ENCODE peak calls at places on chromosomes 5 and 9, in nine cellular contexts. O is epithelial cell of proximal tubule, E is fibroblast of mammary gland, Z is cardiac fibroblast, A is astrocyte of the cerebellum, I is astrocyte of the spinal cord, N is thoracic aorta, L is tibial artery, B is fibroblast of the aortic adventitia. J is an unnamed sample.

GRCh38 chr5:139574641-139575312 is 13.6 kb downstream of the UBE2D2 start:
- DNase-seq in N (no peak), O (no peak), B (peak; percentile 58), I (peak; percentile 48), E (peak; percentile 59), A (peak; percentile 35), Z (peak; percentile 59), L (no peak), J (no peak)

GRCh38 chr5:89703799-89704198 is 705.8 kb downstream of the CETN3 start:
- DNase-seq in B (no peak), I (peak; percentile 31), E (no peak), Z (no peak), A (peak; percentile 44), O (peak; percentile 15), L (no peak), N (no peak), J (no peak)

GRCh38 chr9:136403915-136404800 is 4.2 kb upstream of the SNAPC4 start:
- DNase-seq in B (no peak), O (no peak), I (no peak), L (no peak), N (no peak), Z (no peak), E (no peak), A (no peak), J (no peak)

GRCh38 chr9:38737246-38737645 is 17.3 kb upstream of the FAM240B start:
- DNase-seq in O (no peak), N (no peak), E (no peak), A (no peak), L (no peak), I (no peak), Z (no peak), B (no peak), J (no peak)

GRCh38 chr5:97455996-97456395 is 272.9 kb upstream of the RIOK2 start:
- DNase-seq in E (peak; percentile 4), B (no peak), A (no peak), Z (no peak), N (no peak), L (no peak), O (no peak), I (no peak), J (no peak)

GRCh38 chr5:132268698-132269551 is 11.4 kb downstream of the PDLIM4 start:
- DNase-seq in O (no peak), B (peak; percentile 60), A (no peak), E (peak; percentile 78), N (no peak), L (no peak), Z (peak; percentile 27), I (peak; percentile 68), J (no peak)

GRCh38 chr5:178581621-178582020 is 8.6 kb downstream of the COL23A1 start:
- DNase-seq in A (no peak), Z (no peak), L (no peak), O (no peak), E (no peak), N (no peak), B (no peak), I (no peak), J (no peak)

GRCh38 chr5:56648460-56649034 is 166.8 kb upstream of the MAP3K1 start:
- DNase-seq in A (no peak), B (no peak), L (no peak), Z (peak; percentile 13), I (no peak), E (no peak), O (no peak), N (no peak), J (no peak)

GRCh38 chr5:17878541-17878940 is 244.3 kb downstream of the TAF11L14 start:
- DNase-seq in Z (peak; percentile 4), E (no peak), I (peak; percentile 29), B (no peak), O (no peak), L (no peak), N (no peak), A (no peak), J (no peak)

GRCh38 chr9:81470864-81471263 is 218.5 kb downstream of the TLE1 start:
- DNase-seq in I (no peak), B (peak; percentile 20), E (no peak), O (no peak), N (no peak), Z (no peak), A (no peak), L (no peak), J (no peak)

GRCh38 chr5:1069720-1070088 is 42.2 kb downstream of the SLC12A7 start:
- DNase-seq in Z (no peak), N (no peak), E (no peak), I (no peak), L (no peak), O (no peak), A (no peak), B (no peak), J (no peak)

GRCh38 chr9:133347515-133347984 is 381 bp downstream of the MED22 start:
- DNase-seq in N (no peak), O (no peak), A (no peak), E (no peak), Z (peak; percentile 33), I (peak; percentile 28), L (no peak), B (peak; percentile 25), J (no peak)

GRCh38 chr9:108620767-108621166 is 235.0 kb downstream of the ACTL7B start:
- DNase-seq in A (no peak), O (no peak), N (no peak), E (peak; percentile 25), Z (peak; percentile 38), L (no peak), I (peak; percentile 41), B (peak; percentile 55), J (no peak)

GRCh38 chr9:75121914-75122558 is 33.7 kb downstream of the OSTF1 start:
- DNase-seq in B (no peak), E (no peak), I (no peak), O (no peak), A (no peak), L (no peak), N (no peak), Z (no peak), J (no peak)

GRCh38 chr9:109315889-109316640 is 4.8 kb downstream of the EPB41L4B start:
- DNase-seq in Z (peak; percentile 73), E (peak; percentile 75), O (peak; percentile 25), A (peak; percentile 87), I (peak; percentile 89), L (peak; percentile 83), B (peak; percentile 80), N (peak; percentile 54), J (peak; percentile 61)

GRCh38 chr9:94156549-94157407 is 72.5 kb downstream of the PTPDC1 start:
- DNase-seq in E (peak; percentile 81), B (peak; percentile 78), L (peak; percentile 80), N (peak; percentile 52), Z (peak; percentile 94), A (peak; percentile 71), I (peak; percentile 88), O (no peak), J (no peak)

GRCh38 chr9:117733465-117733864 is 29.3 kb downstream of the TLR4 start:
- DNase-seq in Z (no peak), A (no peak), E (no peak), L (no peak), B (no peak), N (no peak), O (no peak), I (no peak), J (no peak)

GRCh38 chr5:111563041-111563822 is 50.9 kb upstream of the STARD4 start:
- DNase-seq in E (peak; percentile 81), N (no peak), Z (peak; percentile 84), B (peak; percentile 74), O (peak; percentile 97), L (no peak), A (peak; percentile 78), I (peak; percentile 79), J (peak; percentile 94)

GRCh38 chr5:165286692-165287091 is 1781.3 kb downstream of the MAT2B start:
- DNase-seq in N (no peak), Z (no peak), L (no peak), A (no peak), I (no peak), O (no peak), E (no peak), B (no peak), J (no peak)

GRCh38 chr9:100472725-100473261 is at the start of gene TMEFF1:
- DNase-seq in I (peak; percentile 6), L (no peak), N (no peak), Z (no peak), O (no peak), B (no peak), A (no peak), E (no peak), J (no peak)

DNA sequence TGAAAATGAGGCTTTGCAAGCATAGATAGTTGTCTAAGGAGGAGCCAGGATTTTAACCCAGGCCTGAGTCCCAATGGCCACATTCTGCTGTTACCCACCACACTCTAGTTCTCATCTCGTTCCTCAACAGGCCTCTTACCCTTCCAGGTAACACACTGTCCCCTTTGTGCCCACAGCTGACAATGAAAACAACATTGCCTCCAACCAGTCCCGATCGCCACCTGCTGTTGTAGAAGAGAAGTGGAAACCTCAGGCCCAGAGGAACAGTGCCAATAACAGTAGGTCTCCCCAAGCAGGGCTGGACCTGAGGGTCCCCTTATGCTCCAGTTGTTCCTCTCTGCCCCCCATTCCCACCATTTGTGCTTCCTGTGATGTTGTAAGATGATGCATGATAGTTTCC is 30.4 kb downstream of the AMBP start:
- DNase-seq in L (peak; percentile 49), N (no peak), B (peak; percentile 10), A (no peak), E (no peak), O (no peak), Z (peak; percentile 14), I (no peak), J (no peak)
- TF ChIP-seq CTCF in L (no peak), N (peak; percentile 24), B (peak; percentile 37), A (peak; percentile 45), E (peak; percentile 22), O (peak; percentile 56), Z (peak; percentile 42), I (peak; percentile 49), J (peak; percentile 38)

GRCh38 chr9:129497064-129497836 is 123.7 kb downstream of the C9orf50 start:
- DNase-seq in Z (peak; percentile 39), A (no peak), I (no peak), N (no peak), E (no peak), B (no peak), O (no peak), L (peak; percentile 80), J (no peak)
- H3K4me3 ChIP-seq in Z (peak overlapping the region; percentile 57), A (peak overlapping the region; percentile 43), I (peak overlapping the region; percentile 53), N (peak overlapping the region; percentile 76), E (peak overlapping the region; percentile 66), B (peak overlapping the region; percentile 83), O (peak overlapping the region; percentile 69), L (peak overlapping the region; percentile 62), J (peak overlapping the region; percentile 73)

GRCh38 chr5:52356311-52356918 is 431.3 kb upstream of the ITGA1 start:
- DNase-seq in Z (peak; percentile 28), L (no peak), I (peak; percentile 2), A (peak; percentile 3), O (no peak), N (no peak), B (peak; percentile 12), E (peak; percentile 12), J (no peak)
- TF ChIP-seq CTCF in Z (peak; percentile 62), L (no peak), I (peak; percentile 56), A (peak; percentile 47), O (peak; percentile 80), N (no peak), B (peak; percentile 71), E (peak; percentile 63), J (peak; percentile 41)

DNA sequence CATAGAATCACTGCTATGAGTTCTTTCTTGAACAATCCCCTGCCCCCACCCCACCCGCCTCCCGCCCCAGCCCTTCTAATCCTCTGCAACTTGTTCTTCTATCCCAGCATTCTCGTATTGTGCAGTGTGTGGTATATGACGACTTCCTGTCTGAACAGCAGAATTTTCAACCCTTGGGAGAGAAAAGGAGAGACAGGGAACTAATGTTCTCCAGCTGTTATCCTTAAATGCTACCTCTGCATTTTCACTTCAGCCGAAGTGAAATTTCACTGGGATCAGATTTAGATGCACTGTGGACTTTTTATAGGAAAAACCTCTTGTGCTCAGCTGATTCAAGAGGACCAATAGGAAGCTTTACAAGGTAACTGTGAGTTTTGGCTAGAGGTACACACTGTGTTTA is 2.2 kb downstream of the FBXL7 start:
- DNase-seq in L (no peak), O (no peak), N (no peak), A (no peak), B (peak; percentile 66), E (peak; percentile 57), Z (peak; percentile 64), I (peak; percentile 55), J (no peak)
- H3K4me3 ChIP-seq in L (peak overlapping the region; percentile 76), O (peak overlapping the region; percentile 71), N (peak overlapping the region; percentile 80), A (peak overlapping the region; percentile 64), B (peak overlapping the region; percentile 73), E (peak overlapping the region; percentile 75), Z (peak overlapping the region; percentile 96), I (peak overlapping the region; percentile 60), J (peak overlapping the region; percentile 75)

J was measured in AG09309.